ENCODE peak calls at places on chromosomes 1 and 21, in five cellular contexts. Y is uterus, H is mesothelial cell of epicardium, D is HepG2, L is ascending aorta. V is an unnamed sample.

GRCh38 chr21:42013901-42014300 is 3.7 kb upstream of the ZBTB21 start:
- DNase-seq in Y (no peak), H (no peak), D (no peak), L (no peak), V (no peak)

GRCh38 chr1:173451981-173452380 is 25.2 kb upstream of the PRDX6 start:
- DNase-seq in Y (no peak), H (no peak), D (no peak), L (no peak), V (no peak)

GRCh38 chr1:214383381-214384372 is 102.7 kb downstream of the SMYD2 start:
- DNase-seq in Y (no peak), H (no peak), D (no peak), L (no peak), V (no peak)

GRCh38 chr1:184014271-184014670 is 23.3 kb downstream of the COLGALT2 start:
- DNase-seq in Y (no peak), H (no peak), D (no peak), L (no peak), V (no peak)

GRCh38 chr1:92756537-92756936 is 28.4 kb downstream of the EVI5 start:
- DNase-seq in Y (no peak), H (no peak), D (no peak), L (no peak), V (no peak)

GRCh38 chr1:6384962-6385672 is 8.4 kb downstream of the ACOT7 start:
- DNase-seq in Y (no peak), H (no peak), D (no peak), L (no peak), V (no peak)

GRCh38 chr1:206608108-206608698 is 4.1 kb downstream of the EIF2D start:
- DNase-seq in Y (no peak), H (no peak), D (peak), L (no peak), V (no peak)

GRCh38 chr1:115230281-115230680 is 107.8 kb downstream of the NGF start:
- DNase-seq in Y (no peak), H (no peak), D (no peak), L (no peak), V (no peak)

GRCh38 chr1:233707153-233707905 is 93.4 kb downstream of the KCNK1 start:
- DNase-seq in Y (peak), H (no peak), D (no peak), L (no peak), V (no peak)

GRCh38 chr1:159084152-159084551 is 7.6 kb upstream of the AIM2 start:
- DNase-seq in Y (no peak), H (no peak), D (no peak), L (no peak), V (no peak)

GRCh38 chr1:31497601-31498000 is 78.7 kb upstream of the TINAGL1 start:
- DNase-seq in Y (no peak), H (no peak), D (no peak), L (no peak), V (no peak)

GRCh38 chr1:206136241-206136640 is 19.1 kb upstream of the AVPR1B start:
- DNase-seq in Y (no peak), H (no peak), D (no peak), L (no peak), V (no peak)

GRCh38 chr1:110421159-110421777 is 13.8 kb upstream of the LAMTOR5 start:
- DNase-seq in Y (no peak), H (no peak), D (no peak), L (no peak), V (no peak)

GRCh38 chr1:27816921-27817630 is 13.5 kb upstream of the PPP1R8 start:
- DNase-seq in Y (no peak), H (no peak), D (peak), L (no peak), V (no peak)

GRCh38 chr1:43530483-43531452 is at the start of gene PTPRF:
- DNase-seq in Y (peak), H (peak), D (no peak), L (no peak), V (no peak)

GRCh38 chr21:30479259-30479658 is 908 bp downstream of the KRTAP19-1 start:
- DNase-seq in Y (no peak), H (no peak), D (no peak), L (no peak), V (no peak)

GRCh38 chr1:30484668-30485067 is 238.7 kb downstream of the MATN1 start:
- DNase-seq in Y (no peak), H (no peak), D (no peak), L (no peak), V (no peak)

GRCh38 chr1:1349256-1350012 is at the start of gene DVL1:
- DNase-seq in Y (peak), H (peak), D (no peak), L (no peak), V (peak)

GRCh38 chr1:111085666-111086065 is 54.2 kb downstream of the DRAM2 start:
- DNase-seq in Y (no peak), H (no peak), D (no peak), L (no peak), V (no peak)

GRCh38 chr1:111334169-111334568 is 43.5 kb downstream of the CHIA start:
- DNase-seq in Y (no peak), H (no peak), D (peak), L (no peak), V (no peak)

GRCh38 chr1:194289569-194290266 is 1103.3 kb upstream of the B3GALT2 start:
- DNase-seq in Y (no peak), H (no peak), D (no peak), L (no peak), V (no peak)

GRCh38 chr1:103160281-103160680 is 52.0 kb upstream of the COL11A1 start:
- DNase-seq in Y (no peak), H (no peak), D (no peak), L (no peak), V (no peak)

GRCh38 chr1:39625462-39626273 is 13.8 kb downstream of the HEYL start:
- DNase-seq in Y (peak), H (no peak), D (no peak), L (peak), V (no peak)

GRCh38 chr1:16975838-16976237 is 4.6 kb downstream of the MFAP2 start:
- DNase-seq in Y (no peak), H (no peak), D (no peak), L (no peak), V (no peak)

GRCh38 chr1:235617808-235618207 is 31.8 kb downstream of the GNG4 start:
- DNase-seq in Y (no peak), H (no peak), D (no peak), L (no peak), V (no peak)

GRCh38 chr1:6001992-6002576 is 9.9 kb upstream of the NPHP4 start:
- DNase-seq in Y (no peak), H (no peak), D (no peak), L (no peak), V (no peak)

GRCh38 chr1:175536369-175536768 is 207.0 kb downstream of the TNR start:
- DNase-seq in Y (no peak), H (no peak), D (no peak), L (no peak), V (no peak)

GRCh38 chr1:147171399-147172167 is 687 bp downstream of the PRKAB2 start:
- DNase-seq in Y (no peak), H (no peak), D (no peak), L (no peak), V (no peak)

GRCh38 chr1:173392895-173393654 is 84.1 kb upstream of the PRDX6 start:
- DNase-seq in Y (no peak), H (no peak), D (no peak), L (no peak), V (no peak)

GRCh38 chr1:31939484-31940329 is 1.5 kb upstream of the PTP4A2 start:
- DNase-seq in Y (peak), H (no peak), D (peak), L (no peak), V (no peak)

GRCh38 chr1:109821831-109822745 is 58.4 kb upstream of the EPS8L3 start:
- DNase-seq in Y (no peak), H (no peak), D (no peak), L (peak), V (no peak)

GRCh38 chr1:92404661-92405060 is 82.1 kb downstream of the GFI1 start:
- DNase-seq in Y (no peak), H (no peak), D (peak), L (no peak), V (no peak)

GRCh38 chr1:223620297-223620900 is 45.1 kb downstream of the CAPN8 start:
- DNase-seq in Y (no peak), H (no peak), D (no peak), L (no peak), V (no peak)

GRCh38 chr1:6043561-6043960 is 2.1 kb upstream of the KCNAB2 start:
- DNase-seq in Y (no peak), H (no peak), D (no peak), L (no peak), V (no peak)

GRCh38 chr1:19210772-19211549 is 895 bp upstream of the UBR4 start:
- DNase-seq in Y (no peak), H (no peak), D (no peak), L (no peak), V (no peak)

GRCh38 chr1:182185822-182186756 is 124.6 kb upstream of the ZNF648 start:
- DNase-seq in Y (no peak), H (no peak), D (peak), L (no peak), V (no peak)

GRCh38 chr21:30329203-30329868 is 8.2 kb downstream of the KRTAP27-1 start:
- DNase-seq in Y (no peak), H (no peak), D (no peak), L (no peak), V (no peak)

GRCh38 chr21:43961382-43961909 is 50.7 kb upstream of the TRAPPC10 start:
- DNase-seq in Y (no peak), H (no peak), D (no peak), L (no peak), V (no peak)

GRCh38 chr1:215992620-215993019 is 425.5 kb downstream of the KCTD3 start:
- DNase-seq in Y (no peak), H (no peak), D (peak), L (no peak), V (no peak)
- TF ChIP-seq CTCF in Y (no peak), H (no peak), D (peak), L (no peak), V (no peak)

GRCh38 chr1:45023663-45024062 is 11.6 kb downstream of the UROD start:
- DNase-seq in Y (no peak), H (no peak), D (no peak), L (no peak), V (no peak)
- TF ChIP-seq CTCF in Y (no peak), H (no peak), D (no peak), L (no peak), V (no peak)

DNA sequence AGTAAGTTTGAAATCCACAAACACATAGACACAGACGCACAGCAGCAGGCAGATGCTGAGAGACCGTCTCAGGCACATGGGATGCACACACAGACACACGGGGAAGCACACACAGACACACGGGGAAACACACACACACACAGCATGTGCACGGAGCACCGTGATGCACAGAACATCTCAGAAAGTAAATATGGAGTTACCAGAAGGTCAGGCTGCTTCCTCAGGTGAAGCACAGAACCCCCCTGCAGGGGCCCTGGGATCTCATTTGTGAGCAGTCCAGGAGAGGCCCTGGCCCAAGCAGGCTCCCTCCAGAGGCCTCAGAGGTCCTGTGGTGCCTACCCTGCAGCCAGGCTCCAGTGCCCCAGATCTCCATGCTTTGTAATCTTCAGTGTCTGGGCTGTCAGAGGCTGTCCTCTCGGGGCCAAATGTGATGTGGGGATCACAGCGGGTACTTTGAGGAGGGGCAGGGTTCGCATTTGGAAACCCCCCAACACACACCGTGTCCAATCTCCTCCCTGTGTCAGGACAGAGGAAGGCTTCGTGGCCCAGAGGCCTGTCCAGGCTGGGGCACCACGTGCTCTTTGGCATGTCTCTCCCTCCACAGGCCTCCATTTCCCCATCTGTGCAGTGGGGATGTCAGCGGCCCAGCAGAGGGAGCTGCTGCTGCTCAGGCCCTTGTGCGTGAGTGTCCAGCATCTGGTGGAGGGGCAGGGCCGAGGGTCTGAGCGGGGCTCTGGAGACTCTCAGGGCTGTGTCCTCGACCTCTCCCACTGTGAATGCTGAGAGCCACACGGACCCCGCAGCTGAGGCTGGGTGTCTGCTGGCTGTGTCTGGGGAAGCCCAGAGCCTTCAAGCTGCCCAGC is 23.0 kb upstream of the PRSS38 start:
- DNase-seq in Y (no peak), H (no peak), D (no peak), L (no peak), V (no peak)
- TF ChIP-seq CTCF in Y (no peak), H (no peak), D (peak), L (no peak), V (no peak)

GRCh38 chr1:228259368-228259894 is 51.6 kb downstream of the OBSCN start:
- DNase-seq in Y (no peak), H (no peak), D (no peak), L (no peak), V (no peak)

GRCh38 chr1:228258486-228258885 is 50.6 kb downstream of the OBSCN start:
- DNase-seq in Y (no peak), H (no peak), D (no peak), L (no peak), V (no peak)

GRCh38 chr1:228262475-228262874 is 54.6 kb downstream of the OBSCN start:
- DNase-seq in Y (no peak), H (no peak), D (no peak), L (no peak), V (no peak)

GRCh38 chr1:228261706-228262105 is 53.9 kb downstream of the OBSCN start:
- DNase-seq in Y (no peak), H (no peak), D (no peak), L (no peak), V (no peak)

GRCh38 chr1:228259951-228260350 is 52.1 kb downstream of the OBSCN start:
- DNase-seq in Y (no peak), H (no peak), D (peak), L (no peak), V (no peak)
- TF ChIP-seq CTCF in Y (no peak), H (no peak), D (peak), L (no peak), V (no peak)

GRCh38 chr1:53176452-53177344 is 19.9 kb upstream of the CPT2 start:
- DNase-seq in Y (peak), H (no peak), D (no peak), L (no peak), V (no peak)
- TF ChIP-seq CTCF in Y (no peak), H (no peak), D (peak), L (no peak), V (no peak)

DNA sequence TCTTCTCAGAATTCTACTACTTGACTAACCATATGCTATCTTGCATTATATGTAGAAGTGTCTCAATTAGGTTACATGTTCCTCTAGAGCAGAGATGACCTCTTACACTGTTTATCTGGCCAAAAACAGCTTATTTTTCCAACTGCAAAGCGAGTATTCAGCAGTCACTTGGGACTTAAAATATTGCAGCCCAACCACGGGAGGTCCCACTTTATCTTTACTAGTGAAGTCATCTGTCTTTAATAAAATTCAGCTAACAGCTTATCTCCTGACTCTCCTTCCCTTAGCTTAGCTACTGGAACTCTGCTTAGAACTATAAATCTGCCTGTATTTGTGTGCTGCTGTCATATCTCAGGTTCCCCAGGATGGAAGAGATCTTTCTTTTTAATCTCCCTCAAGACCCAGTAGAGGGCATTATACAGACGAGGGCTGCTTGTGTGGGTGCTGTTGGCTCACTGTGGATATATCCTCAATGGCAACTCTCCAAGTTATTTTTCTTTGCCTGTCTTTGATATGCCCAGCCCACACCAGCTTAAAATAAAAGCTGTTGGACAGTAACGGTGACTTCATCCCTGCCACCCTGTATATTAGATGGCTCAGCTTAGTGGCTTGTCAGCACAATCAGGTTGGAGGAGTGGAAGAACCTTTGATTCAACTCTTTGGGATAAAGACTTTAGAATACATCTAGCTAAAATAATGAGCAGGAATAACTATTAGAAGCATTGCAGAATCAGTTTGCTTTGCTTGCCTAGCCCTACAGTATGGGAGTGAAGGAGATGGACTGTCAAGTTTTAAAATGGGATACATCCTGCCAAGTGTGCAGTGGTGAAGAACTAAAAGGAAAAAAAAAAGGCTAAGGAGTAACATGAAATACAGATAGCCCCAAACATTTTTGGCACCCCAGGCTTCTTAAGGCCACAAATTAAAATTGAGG is 9.6 kb downstream of the ENSA start:
- DNase-seq in Y (no peak), H (no peak), D (no peak), L (no peak), V (no peak)
- TF ChIP-seq CTCF in Y (peak), H (no peak), D (peak), L (peak), V (no peak)

GRCh38 chr1:24266398-24266941 is 52.7 kb upstream of the GRHL3 start:
- DNase-seq in Y (no peak), H (no peak), D (peak), L (no peak), V (no peak)
- TF ChIP-seq CTCF in Y (no peak), H (no peak), D (no peak), L (no peak), V (no peak)

V was measured in omental fat pad.